ENCODE peak calls at places on chromosomes 11 and 22, in nine cellular contexts. One of them, this sample, is unnamed.

GRCh38 chr11:64531906-64532312 is 59.1 kb upstream of the SLC22A12 start:
- DNase-seq in heart right ventricle: no peak
- DNase-seq in AML-193: no peak
- DNase-seq in iris pigment epithelial cell: peak; percentile 1
- DNase-seq in NCI-H1417: no peak
- DNase-seq in stimulated activated CD4-positive, alpha-beta T cell treated with anti-CD3 and anti-CD28 coated beads, Interleukin-1b, Interleukin-23, amount 100 ng/mL, for 24 hours: no peak
- DNase-seq in left ventricle myocardium inferior: no peak
- DNase-seq in transverse colon: no peak
- DNase-seq in hypothalamus: no peak
- DNase-seq in this sample: no peak

GRCh38 chr22:29524440-29525191 is 28.9 kb downstream of the THOC5 start:
- DNase-seq in heart right ventricle: peak; percentile 10
- DNase-seq in AML-193: peak; percentile 3
- DNase-seq in iris pigment epithelial cell: peak; percentile 51
- DNase-seq in NCI-H1417: no peak
- DNase-seq in stimulated activated CD4-positive, alpha-beta T cell treated with anti-CD3 and anti-CD28 coated beads, Interleukin-1b, Interleukin-23, amount 100 ng/mL, for 24 hours: no peak
- DNase-seq in left ventricle myocardium inferior: peak; percentile 26
- DNase-seq in transverse colon: peak; percentile 22
- DNase-seq in hypothalamus: no peak
- DNase-seq in this sample: peak; percentile 34

GRCh38 chr11:124707813-124708212 is 31.9 kb upstream of the NRGN start:
- DNase-seq in heart right ventricle: no peak
- DNase-seq in AML-193: no peak
- DNase-seq in iris pigment epithelial cell: no peak
- DNase-seq in NCI-H1417: no peak
- DNase-seq in stimulated activated CD4-positive, alpha-beta T cell treated with anti-CD3 and anti-CD28 coated beads, Interleukin-1b, Interleukin-23, amount 100 ng/mL, for 24 hours: no peak
- DNase-seq in left ventricle myocardium inferior: no peak
- DNase-seq in transverse colon: no peak
- DNase-seq in hypothalamus: no peak
- DNase-seq in this sample: no peak

GRCh38 chr11:121563900-121564822 is 111.4 kb upstream of the SORL1-AS1 start:
- DNase-seq in heart right ventricle: no peak
- DNase-seq in AML-193: no peak
- DNase-seq in iris pigment epithelial cell: peak; percentile 10
- DNase-seq in NCI-H1417: no peak
- DNase-seq in stimulated activated CD4-positive, alpha-beta T cell treated with anti-CD3 and anti-CD28 coated beads, Interleukin-1b, Interleukin-23, amount 100 ng/mL, for 24 hours: no peak
- DNase-seq in left ventricle myocardium inferior: no peak
- DNase-seq in transverse colon: no peak
- DNase-seq in hypothalamus: no peak
- DNase-seq in this sample: no peak

GRCh38 chr22:19522190-19522880 is 1.9 kb downstream of the CLDN5 start:
- DNase-seq in heart right ventricle: peak; percentile 47
- DNase-seq in AML-193: no peak
- DNase-seq in iris pigment epithelial cell: no peak
- DNase-seq in NCI-H1417: peak; percentile 65
- DNase-seq in stimulated activated CD4-positive, alpha-beta T cell treated with anti-CD3 and anti-CD28 coated beads, Interleukin-1b, Interleukin-23, amount 100 ng/mL, for 24 hours: no peak
- DNase-seq in left ventricle myocardium inferior: peak; percentile 56
- DNase-seq in transverse colon: no peak
- DNase-seq in hypothalamus: peak; percentile 62
- DNase-seq in this sample: peak; percentile 98

GRCh38 chr11:68674461-68674860 is 9.9 kb upstream of the GAL start:
- DNase-seq in heart right ventricle: no peak
- DNase-seq in AML-193: no peak
- DNase-seq in iris pigment epithelial cell: no peak
- DNase-seq in NCI-H1417: no peak
- DNase-seq in stimulated activated CD4-positive, alpha-beta T cell treated with anti-CD3 and anti-CD28 coated beads, Interleukin-1b, Interleukin-23, amount 100 ng/mL, for 24 hours: no peak
- DNase-seq in left ventricle myocardium inferior: no peak
- DNase-seq in transverse colon: no peak
- DNase-seq in hypothalamus: no peak
- DNase-seq in this sample: no peak

GRCh38 chr11:112087212-112087611 is 539 bp downstream of the SDHD start:
- DNase-seq in heart right ventricle: no peak
- DNase-seq in AML-193: no peak
- DNase-seq in iris pigment epithelial cell: peak; percentile 11
- DNase-seq in NCI-H1417: no peak
- DNase-seq in stimulated activated CD4-positive, alpha-beta T cell treated with anti-CD3 and anti-CD28 coated beads, Interleukin-1b, Interleukin-23, amount 100 ng/mL, for 24 hours: no peak
- DNase-seq in left ventricle myocardium inferior: no peak
- DNase-seq in transverse colon: no peak
- DNase-seq in hypothalamus: no peak
- DNase-seq in this sample: no peak

GRCh38 chr22:48905206-48905975 is 922.3 kb downstream of the BRD1 start:
- DNase-seq in heart right ventricle: no peak
- DNase-seq in AML-193: no peak
- DNase-seq in iris pigment epithelial cell: no peak
- DNase-seq in NCI-H1417: no peak
- DNase-seq in stimulated activated CD4-positive, alpha-beta T cell treated with anti-CD3 and anti-CD28 coated beads, Interleukin-1b, Interleukin-23, amount 100 ng/mL, for 24 hours: no peak
- DNase-seq in left ventricle myocardium inferior: no peak
- DNase-seq in transverse colon: no peak
- DNase-seq in hypothalamus: no peak
- DNase-seq in this sample: no peak

GRCh38 chr22:45568213-45568612 is 65.5 kb downstream of the FBLN1 start:
- DNase-seq in heart right ventricle: no peak
- DNase-seq in AML-193: no peak
- DNase-seq in iris pigment epithelial cell: no peak
- DNase-seq in NCI-H1417: no peak
- DNase-seq in stimulated activated CD4-positive, alpha-beta T cell treated with anti-CD3 and anti-CD28 coated beads, Interleukin-1b, Interleukin-23, amount 100 ng/mL, for 24 hours: no peak
- DNase-seq in left ventricle myocardium inferior: no peak
- DNase-seq in transverse colon: no peak
- DNase-seq in hypothalamus: no peak
- DNase-seq in this sample: no peak

GRCh38 chr11:84089072-84090057 is 803.2 kb upstream of the CCDC90B start:
- DNase-seq in heart right ventricle: peak; percentile 10
- DNase-seq in AML-193: no peak
- DNase-seq in iris pigment epithelial cell: no peak
- DNase-seq in NCI-H1417: peak; percentile 55
- DNase-seq in stimulated activated CD4-positive, alpha-beta T cell treated with anti-CD3 and anti-CD28 coated beads, Interleukin-1b, Interleukin-23, amount 100 ng/mL, for 24 hours: no peak
- DNase-seq in left ventricle myocardium inferior: no peak
- DNase-seq in transverse colon: no peak
- DNase-seq in hypothalamus: no peak
- DNase-seq in this sample: peak; percentile 91

GRCh38 chr11:117600261-117600783 is 196.7 kb downstream of the DSCAML1 start:
- DNase-seq in heart right ventricle: no peak
- DNase-seq in AML-193: no peak
- DNase-seq in iris pigment epithelial cell: no peak
- DNase-seq in NCI-H1417: peak; percentile 88
- DNase-seq in stimulated activated CD4-positive, alpha-beta T cell treated with anti-CD3 and anti-CD28 coated beads, Interleukin-1b, Interleukin-23, amount 100 ng/mL, for 24 hours: no peak
- DNase-seq in left ventricle myocardium inferior: no peak
- DNase-seq in transverse colon: no peak
- DNase-seq in hypothalamus: peak; percentile 32
- DNase-seq in this sample: peak; percentile 89

GRCh38 chr22:47112566-47112965 is 350.1 kb downstream of the TBC1D22A start:
- DNase-seq in heart right ventricle: no peak
- DNase-seq in AML-193: no peak
- DNase-seq in iris pigment epithelial cell: no peak
- DNase-seq in NCI-H1417: no peak
- DNase-seq in stimulated activated CD4-positive, alpha-beta T cell treated with anti-CD3 and anti-CD28 coated beads, Interleukin-1b, Interleukin-23, amount 100 ng/mL, for 24 hours: no peak
- DNase-seq in left ventricle myocardium inferior: no peak
- DNase-seq in transverse colon: no peak
- DNase-seq in hypothalamus: no peak
- DNase-seq in this sample: no peak

GRCh38 chr11:44381261-44381660 is 71.3 kb upstream of the ALX4 start:
- DNase-seq in heart right ventricle: no peak
- DNase-seq in AML-193: no peak
- DNase-seq in iris pigment epithelial cell: no peak
- DNase-seq in NCI-H1417: no peak
- DNase-seq in stimulated activated CD4-positive, alpha-beta T cell treated with anti-CD3 and anti-CD28 coated beads, Interleukin-1b, Interleukin-23, amount 100 ng/mL, for 24 hours: no peak
- DNase-seq in left ventricle myocardium inferior: no peak
- DNase-seq in transverse colon: no peak
- DNase-seq in hypothalamus: no peak
- DNase-seq in this sample: no peak

GRCh38 chr11:18013790-18014507 is 1.1 kb upstream of the SERGEF start:
- DNase-seq in heart right ventricle: no peak
- DNase-seq in AML-193: peak; percentile 12
- DNase-seq in iris pigment epithelial cell: no peak
- DNase-seq in NCI-H1417: no peak
- DNase-seq in stimulated activated CD4-positive, alpha-beta T cell treated with anti-CD3 and anti-CD28 coated beads, Interleukin-1b, Interleukin-23, amount 100 ng/mL, for 24 hours: no peak
- DNase-seq in left ventricle myocardium inferior: no peak
- DNase-seq in transverse colon: peak; percentile 11
- DNase-seq in hypothalamus: no peak
- DNase-seq in this sample: no peak

GRCh38 chr22:23085785-23086184 is 15.5 kb downstream of the GNAZ start:
- DNase-seq in heart right ventricle: no peak
- DNase-seq in AML-193: no peak
- DNase-seq in iris pigment epithelial cell: no peak
- DNase-seq in NCI-H1417: no peak
- DNase-seq in stimulated activated CD4-positive, alpha-beta T cell treated with anti-CD3 and anti-CD28 coated beads, Interleukin-1b, Interleukin-23, amount 100 ng/mL, for 24 hours: no peak
- DNase-seq in left ventricle myocardium inferior: no peak
- DNase-seq in transverse colon: no peak
- DNase-seq in hypothalamus: no peak
- DNase-seq in this sample: no peak

GRCh38 chr22:25518000-25518663 is 46.3 kb upstream of the GRK3 start:
- DNase-seq in heart right ventricle: no peak
- DNase-seq in AML-193: no peak
- DNase-seq in iris pigment epithelial cell: no peak
- DNase-seq in NCI-H1417: no peak
- DNase-seq in stimulated activated CD4-positive, alpha-beta T cell treated with anti-CD3 and anti-CD28 coated beads, Interleukin-1b, Interleukin-23, amount 100 ng/mL, for 24 hours: no peak
- DNase-seq in left ventricle myocardium inferior: no peak
- DNase-seq in transverse colon: no peak
- DNase-seq in hypothalamus: no peak
- DNase-seq in this sample: no peak

GRCh38 chr22:28462041-28462440 is 217.6 kb downstream of the TTC28 start:
- DNase-seq in heart right ventricle: no peak
- DNase-seq in AML-193: no peak
- DNase-seq in iris pigment epithelial cell: no peak
- DNase-seq in NCI-H1417: no peak
- DNase-seq in stimulated activated CD4-positive, alpha-beta T cell treated with anti-CD3 and anti-CD28 coated beads, Interleukin-1b, Interleukin-23, amount 100 ng/mL, for 24 hours: no peak
- DNase-seq in left ventricle myocardium inferior: no peak
- DNase-seq in transverse colon: no peak
- DNase-seq in hypothalamus: no peak
- DNase-seq in this sample: no peak

GRCh38 chr11:73312036-73312435 is 4.0 kb downstream of the ARHGEF17 start:
- DNase-seq in heart right ventricle: no peak
- DNase-seq in AML-193: no peak
- DNase-seq in iris pigment epithelial cell: no peak
- DNase-seq in NCI-H1417: no peak
- DNase-seq in stimulated activated CD4-positive, alpha-beta T cell treated with anti-CD3 and anti-CD28 coated beads, Interleukin-1b, Interleukin-23, amount 100 ng/mL, for 24 hours: no peak
- DNase-seq in left ventricle myocardium inferior: no peak
- DNase-seq in transverse colon: no peak
- DNase-seq in hypothalamus: no peak
- DNase-seq in this sample: no peak

GRCh38 chr11:102144357-102145342 is 34.4 kb downstream of the YAP1 start:
- DNase-seq in heart right ventricle: peak; percentile 78
- DNase-seq in AML-193: no peak
- DNase-seq in iris pigment epithelial cell: peak; percentile 70
- DNase-seq in NCI-H1417: no peak
- DNase-seq in stimulated activated CD4-positive, alpha-beta T cell treated with anti-CD3 and anti-CD28 coated beads, Interleukin-1b, Interleukin-23, amount 100 ng/mL, for 24 hours: no peak
- DNase-seq in left ventricle myocardium inferior: peak; percentile 32
- DNase-seq in transverse colon: peak; percentile 15
- DNase-seq in hypothalamus: no peak
- DNase-seq in this sample: no peak

GRCh38 chr11:6357222-6357621 is 33.1 kb upstream of the SMPD1 start:
- DNase-seq in heart right ventricle: peak; percentile 59
- DNase-seq in AML-193: no peak
- DNase-seq in iris pigment epithelial cell: peak; percentile 91
- DNase-seq in NCI-H1417: no peak
- DNase-seq in stimulated activated CD4-positive, alpha-beta T cell treated with anti-CD3 and anti-CD28 coated beads, Interleukin-1b, Interleukin-23, amount 100 ng/mL, for 24 hours: no peak
- DNase-seq in left ventricle myocardium inferior: peak; percentile 53
- DNase-seq in transverse colon: peak; percentile 24
- DNase-seq in hypothalamus: no peak
- DNase-seq in this sample: no peak

GRCh38 chr11:75400110-75400865 is 970 bp downstream of the RPS3 start:
- DNase-seq in heart right ventricle: no peak
- DNase-seq in AML-193: no peak
- DNase-seq in iris pigment epithelial cell: peak; percentile 21
- DNase-seq in NCI-H1417: peak; percentile 46
- DNase-seq in stimulated activated CD4-positive, alpha-beta T cell treated with anti-CD3 and anti-CD28 coated beads, Interleukin-1b, Interleukin-23, amount 100 ng/mL, for 24 hours: no peak
- DNase-seq in left ventricle myocardium inferior: no peak
- DNase-seq in transverse colon: no peak
- DNase-seq in hypothalamus: no peak
- DNase-seq in this sample: no peak

GRCh38 chr22:22663861-22664800 is 19.7 kb downstream of the GGTLC2 start:
- DNase-seq in heart right ventricle: no peak
- DNase-seq in AML-193: no peak
- DNase-seq in iris pigment epithelial cell: no peak
- DNase-seq in NCI-H1417: no peak
- DNase-seq in stimulated activated CD4-positive, alpha-beta T cell treated with anti-CD3 and anti-CD28 coated beads, Interleukin-1b, Interleukin-23, amount 100 ng/mL, for 24 hours: no peak
- DNase-seq in left ventricle myocardium inferior: no peak
- DNase-seq in transverse colon: no peak
- DNase-seq in hypothalamus: no peak
- DNase-seq in this sample: no peak

GRCh38 chr11:61567286-61568061 is 13.4 kb downstream of the SYT7 start:
- DNase-seq in heart right ventricle: peak; percentile 82
- DNase-seq in AML-193: peak; percentile 27
- DNase-seq in iris pigment epithelial cell: peak; percentile 74
- DNase-seq in NCI-H1417: no peak
- DNase-seq in stimulated activated CD4-positive, alpha-beta T cell treated with anti-CD3 and anti-CD28 coated beads, Interleukin-1b, Interleukin-23, amount 100 ng/mL, for 24 hours: peak; percentile 67
- DNase-seq in left ventricle myocardium inferior: peak; percentile 78
- DNase-seq in transverse colon: peak; percentile 75
- DNase-seq in hypothalamus: no peak
- DNase-seq in this sample: no peak

GRCh38 chr11:66159585-66159984 is 89.5 kb downstream of the PACS1 start:
- DNase-seq in heart right ventricle: no peak
- DNase-seq in AML-193: no peak
- DNase-seq in iris pigment epithelial cell: no peak
- DNase-seq in NCI-H1417: peak; percentile 18
- DNase-seq in stimulated activated CD4-positive, alpha-beta T cell treated with anti-CD3 and anti-CD28 coated beads, Interleukin-1b, Interleukin-23, amount 100 ng/mL, for 24 hours: no peak
- DNase-seq in left ventricle myocardium inferior: no peak
- DNase-seq in transverse colon: no peak
- DNase-seq in hypothalamus: no peak
- DNase-seq in this sample: peak; percentile 17

GRCh38 chr11:125344846-125345705 is 151.0 kb downstream of the FEZ1 start:
- DNase-seq in heart right ventricle: no peak
- DNase-seq in AML-193: no peak
- DNase-seq in iris pigment epithelial cell: no peak
- DNase-seq in NCI-H1417: no peak
- DNase-seq in stimulated activated CD4-positive, alpha-beta T cell treated with anti-CD3 and anti-CD28 coated beads, Interleukin-1b, Interleukin-23, amount 100 ng/mL, for 24 hours: no peak
- DNase-seq in left ventricle myocardium inferior: no peak
- DNase-seq in transverse colon: no peak
- DNase-seq in hypothalamus: no peak
- DNase-seq in this sample: no peak

GRCh38 chr11:10784229-10785145 is 24.2 kb downstream of the EIF4G2 start:
- DNase-seq in heart right ventricle: peak; percentile 52
- DNase-seq in AML-193: no peak
- DNase-seq in iris pigment epithelial cell: no peak
- DNase-seq in NCI-H1417: no peak
- DNase-seq in stimulated activated CD4-positive, alpha-beta T cell treated with anti-CD3 and anti-CD28 coated beads, Interleukin-1b, Interleukin-23, amount 100 ng/mL, for 24 hours: no peak
- DNase-seq in left ventricle myocardium inferior: peak; percentile 28
- DNase-seq in transverse colon: no peak
- DNase-seq in hypothalamus: no peak
- DNase-seq in this sample: peak; percentile 69

GRCh38 chr11:115920087-115920461 is 415.9 kb upstream of the CADM1 start:
- DNase-seq in heart right ventricle: no peak
- DNase-seq in AML-193: no peak
- DNase-seq in iris pigment epithelial cell: no peak
- DNase-seq in NCI-H1417: no peak
- DNase-seq in stimulated activated CD4-positive, alpha-beta T cell treated with anti-CD3 and anti-CD28 coated beads, Interleukin-1b, Interleukin-23, amount 100 ng/mL, for 24 hours: no peak
- DNase-seq in left ventricle myocardium inferior: no peak
- DNase-seq in transverse colon: no peak
- DNase-seq in hypothalamus: no peak
- DNase-seq in this sample: no peak

GRCh38 chr22:50525991-50526848 is 822 bp upstream of the SCO2 start:
- DNase-seq in heart right ventricle: peak; percentile 85
- DNase-seq in AML-193: peak; percentile 75
- DNase-seq in iris pigment epithelial cell: peak; percentile 79
- DNase-seq in NCI-H1417: peak; percentile 90
- DNase-seq in stimulated activated CD4-positive, alpha-beta T cell treated with anti-CD3 and anti-CD28 coated beads, Interleukin-1b, Interleukin-23, amount 100 ng/mL, for 24 hours: peak; percentile 65
- DNase-seq in left ventricle myocardium inferior: peak; percentile 85
- DNase-seq in transverse colon: peak; percentile 88
- DNase-seq in hypothalamus: peak; percentile 71
- DNase-seq in this sample: peak; percentile 71

GRCh38 chr11:134411887-134412507 is at the start of gene B3GAT1:
- DNase-seq in heart right ventricle: no peak
- DNase-seq in AML-193: no peak
- DNase-seq in iris pigment epithelial cell: no peak
- DNase-seq in NCI-H1417: peak; percentile 58
- DNase-seq in stimulated activated CD4-positive, alpha-beta T cell treated with anti-CD3 and anti-CD28 coated beads, Interleukin-1b, Interleukin-23, amount 100 ng/mL, for 24 hours: no peak
- DNase-seq in left ventricle myocardium inferior: no peak
- DNase-seq in transverse colon: no peak
- DNase-seq in hypothalamus: peak; percentile 81
- DNase-seq in this sample: no peak

GRCh38 chr22:26364066-26365015 is 64.7 kb upstream of the ASPHD2 start:
- DNase-seq in heart right ventricle: peak; percentile 53
- DNase-seq in AML-193: peak; percentile 87
- DNase-seq in iris pigment epithelial cell: peak; percentile 87
- DNase-seq in NCI-H1417: peak; percentile 7
- DNase-seq in stimulated activated CD4-positive, alpha-beta T cell treated with anti-CD3 and anti-CD28 coated beads, Interleukin-1b, Interleukin-23, amount 100 ng/mL, for 24 hours: peak; percentile 25
- DNase-seq in left ventricle myocardium inferior: peak; percentile 26
- DNase-seq in transverse colon: peak; percentile 54
- DNase-seq in hypothalamus: no peak
- DNase-seq in this sample: peak; percentile 89

GRCh38 chr11:71080239-71081097 is 171.9 kb downstream of the SHANK2 start:
- DNase-seq in heart right ventricle: peak; percentile 26
- DNase-seq in AML-193: peak; percentile 59
- DNase-seq in iris pigment epithelial cell: peak; percentile 52
- DNase-seq in NCI-H1417: peak; percentile 89
- DNase-seq in stimulated activated CD4-positive, alpha-beta T cell treated with anti-CD3 and anti-CD28 coated beads, Interleukin-1b, Interleukin-23, amount 100 ng/mL, for 24 hours: no peak
- DNase-seq in left ventricle myocardium inferior: peak; percentile 22
- DNase-seq in transverse colon: peak; percentile 62
- DNase-seq in hypothalamus: peak; percentile 20
- DNase-seq in this sample: peak; percentile 92

This sample was measured in COR-L47.